ENCODE peak calls at places on chromosomes 4 and X, in five cellular contexts. X, G, F, S and N are unnamed samples.

GRCh38 chr4:880684-881405 is 51.3 kb downstream of the GAK start:
- DNase-seq in X (no peak), G (no peak), F (no peak), S (no peak), N (no peak)

GRCh38 chr4:83221897-83222441 is 62.6 kb downstream of the COQ2 start:
- DNase-seq in X (no peak), G (no peak), F (no peak), S (no peak), N (no peak)

GRCh38 chr4:59094505-59094904 is 1984.3 kb upstream of the IGFBP7 start:
- DNase-seq in X (no peak), G (no peak), F (no peak), S (no peak), N (no peak)

GRCh38 chr4:122710434-122711308 is 21.8 kb upstream of the BBS12 start:
- DNase-seq in X (no peak), G (no peak), F (no peak), S (no peak), N (no peak)

GRCh38 chrX:137432609-137433008 is 133.3 kb upstream of the ZIC3 start:
- DNase-seq in X (no peak), G (no peak), F (no peak), S (no peak), N (no peak)

GRCh38 chr4:164748375-164748774 is 5.6 kb upstream of the SMIM31 start:
- DNase-seq in X (no peak), G (no peak), F (no peak), S (no peak), N (no peak)

GRCh38 chrX:48813605-48814004 is 11.7 kb downstream of the HDAC6 start:
- DNase-seq in X (no peak), G (no peak), F (no peak), S (no peak), N (no peak)

GRCh38 chr4:104352211-104352610 is 142.5 kb downstream of the CXXC4 start:
- DNase-seq in X (no peak), G (no peak), F (no peak), S (no peak), N (no peak)

GRCh38 chr4:147768113-147768512 is 36.2 kb downstream of the ARHGAP10 start:
- DNase-seq in X (no peak), G (no peak), F (no peak), S (peak; percentile 55), N (no peak)

GRCh38 chrX:81336455-81337144 is 134.7 kb downstream of the SH3BGRL start:
- DNase-seq in X (no peak), G (no peak), F (no peak), S (no peak), N (no peak)

GRCh38 chr4:78517050-78517652 is 34.4 kb upstream of the ANXA3 start:
- DNase-seq in X (no peak), G (no peak), F (no peak), S (no peak), N (no peak)

GRCh38 chrX:131262200-131262599 is 26.9 kb downstream of the IGSF1 start:
- DNase-seq in X (peak; percentile 90), G (no peak), F (no peak), S (no peak), N (no peak)

GRCh38 chr4:46586566-46586965 is 196.6 kb upstream of the GABRA2 start:
- DNase-seq in X (no peak), G (no peak), F (no peak), S (no peak), N (no peak)

GRCh38 chr4:145709843-145710242 is 29.9 kb downstream of the C4orf51 start:
- DNase-seq in X (no peak), G (no peak), F (no peak), S (peak; percentile 90), N (no peak)

GRCh38 chr4:56078866-56079265 is 130.1 kb downstream of the CEP135 start:
- DNase-seq in X (no peak), G (no peak), F (no peak), S (no peak), N (no peak)

GRCh38 chrX:13646154-13646549 is 6.8 kb upstream of the TCEANC start:
- DNase-seq in X (no peak), G (no peak), F (no peak), S (no peak), N (no peak)

GRCh38 chr4:78136109-78137081 is 79.3 kb downstream of the FRAS1 start:
- DNase-seq in X (no peak), G (no peak), F (no peak), S (no peak), N (no peak)